ENCODE peak calls at places on chromosomes 7 and 10, in five cellular contexts. B, W, Y, R and A are unnamed samples.

GRCh38 chr10:4331150-4331549 is 494.9 kb upstream of the AKR1E2 start:
- DNase-seq in B (no peak), W (no peak), Y (no peak), R (peak; percentile 64), A (no peak)

GRCh38 chr7:133130166-133130565 is 48.3 kb upstream of the CHCHD3 start:
- DNase-seq in B (no peak), W (no peak), Y (no peak), R (no peak), A (no peak)

GRCh38 chr10:77835669-77836086 is 90.9 kb downstream of the DLG5 start:
- DNase-seq in B (no peak), W (no peak), Y (no peak), R (no peak), A (no peak)

GRCh38 chr7:68288099-68288498 is 1291.5 kb downstream of the TYW1 start:
- DNase-seq in B (no peak), W (no peak), Y (no peak), R (no peak), A (no peak)

GRCh38 chr7:148110097-148110868 is 480.3 kb upstream of the C7orf33 start:
- DNase-seq in B (no peak), W (no peak), Y (peak; percentile 66), R (no peak), A (no peak)

GRCh38 chr7:111438369-111439289 is 123.7 kb downstream of the IMMP2L start:
- DNase-seq in B (peak; percentile 60), W (no peak), Y (no peak), R (no peak), A (no peak)

GRCh38 chr10:13158401-13158800 is 3.0 kb upstream of the MCM10 start:
- DNase-seq in B (no peak), W (no peak), Y (no peak), R (no peak), A (no peak)

GRCh38 chr10:15485684-15486316 is 114.7 kb upstream of the FAM171A1 start:
- DNase-seq in B (peak; percentile 96), W (no peak), Y (no peak), R (no peak), A (peak; percentile 90)

GRCh38 chr7:98754041-98754479 is 115.8 kb downstream of the TMEM130 start:
- DNase-seq in B (no peak), W (no peak), Y (peak; percentile 78), R (no peak), A (no peak)

GRCh38 chr7:9189683-9190082 is 756.3 kb downstream of the NXPH1 start:
- DNase-seq in B (no peak), W (no peak), Y (no peak), R (no peak), A (no peak)

GRCh38 chr10:69384320-69384719 is 32.4 kb downstream of the TACR2 start:
- DNase-seq in B (no peak), W (no peak), Y (no peak), R (no peak), A (no peak)

GRCh38 chr10:42975558-42976352 is 101.1 kb upstream of the RET start:
- DNase-seq in B (no peak), W (peak; percentile 54), Y (peak; percentile 66), R (no peak), A (no peak)

GRCh38 chr7:45524373-45524913 is 49.7 kb upstream of the ADCY1 start:
- DNase-seq in B (no peak), W (no peak), Y (no peak), R (no peak), A (no peak)
- H3K4me1 ChIP-seq in B (no peaks in the 10 kb centered on the region), W (no peaks in the 10 kb centered on the region), Y (no peaks in the 10 kb centered on the region), R (no peaks in the 10 kb centered on the region), A (no peaks in the 10 kb centered on the region)

DNA sequence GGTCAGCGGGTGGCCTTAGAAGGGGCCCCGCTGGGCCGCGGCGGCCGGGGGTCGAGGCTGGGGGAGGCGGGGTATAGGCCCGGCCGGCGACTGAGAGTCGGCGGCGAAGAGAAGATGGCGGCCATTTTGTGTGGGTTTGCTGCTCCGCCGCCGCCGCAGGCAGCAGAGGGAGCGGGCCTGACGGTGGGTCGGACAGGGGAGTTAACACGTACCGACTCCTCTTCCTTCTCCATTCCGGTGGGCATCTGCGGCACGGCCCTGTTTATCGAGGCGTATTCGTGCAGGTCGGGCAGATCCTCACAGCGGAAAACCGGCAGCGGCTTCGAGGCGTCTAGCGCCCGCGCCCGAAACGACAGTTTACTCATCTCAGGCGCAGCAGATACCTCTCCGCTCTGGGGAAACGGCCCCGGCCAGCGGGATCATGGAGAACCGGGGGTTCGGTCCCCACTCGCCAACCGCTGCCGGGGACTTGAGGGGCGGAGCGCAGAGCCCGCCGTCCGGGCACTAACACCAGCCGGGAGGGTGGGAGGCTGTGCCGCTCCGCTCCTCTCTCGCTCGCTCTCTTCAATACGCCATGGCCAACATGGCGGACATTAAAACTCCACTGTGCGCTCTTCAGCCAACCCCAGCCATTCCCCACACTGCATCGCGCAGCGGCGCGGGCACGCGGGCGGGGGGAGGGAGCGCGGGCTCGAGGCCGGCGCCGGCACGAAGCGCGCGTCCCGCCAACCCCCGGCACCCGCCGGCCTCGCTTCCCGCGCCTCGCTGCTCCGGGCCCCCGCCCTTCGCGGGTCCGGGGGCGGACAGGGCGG is at the start of gene EPC1:
- DNase-seq in B (peak; percentile 90), W (peak; percentile 93), Y (peak; percentile 92), R (peak; percentile 79), A (peak; percentile 56)
- TF ChIP-seq CTCF in B (no peak), W (no peak), Y (no peak), R (no peak), A (no peak)

GRCh38 chr10:110396284-110396651 is 91.5 kb upstream of the SMNDC1 start:
- DNase-seq in B (no peak), W (no peak), Y (no peak), R (no peak), A (no peak)
- H3K4me1 ChIP-seq in B (peaks cover 33% of the 10 kb centered on the region), W (peaks cover 28% of the 10 kb centered on the region), Y (peaks cover 43% of the 10 kb centered on the region), R (peaks cover 11% of the 10 kb centered on the region), A (peaks cover 7% of the 10 kb centered on the region)

DNA sequence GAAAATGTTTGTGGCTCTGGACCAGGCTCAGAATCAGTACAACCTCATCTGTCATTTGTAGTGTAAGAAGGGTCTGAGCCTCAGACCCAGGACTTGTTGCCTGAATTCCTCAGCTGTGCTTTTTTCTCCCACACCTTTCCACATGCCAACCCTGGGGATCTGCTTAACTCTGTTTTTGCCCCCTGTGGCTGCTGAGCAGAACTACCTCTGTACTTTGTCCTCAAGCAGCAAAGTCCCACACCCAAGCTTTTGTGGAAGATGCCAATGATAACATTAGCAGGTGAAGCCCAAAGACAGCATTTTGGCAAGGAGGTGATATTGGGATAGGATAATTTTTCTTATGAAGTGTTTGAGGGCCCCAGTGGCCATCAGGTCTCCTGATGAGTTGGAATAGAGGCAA is 5.8 kb upstream of the CYP2C18 start:
- DNase-seq in B (no peak), W (no peak), Y (peak; percentile 69), R (no peak), A (no peak)
- TF ChIP-seq CTCF in B (no peak), W (no peak), Y (peak; percentile 68), R (no peak), A (no peak)

GRCh38 chr7:80641548-80641947 is 3.1 kb downstream of the CD36 start:
- DNase-seq in B (peak; percentile 63), W (no peak), Y (no peak), R (no peak), A (no peak)
- H3K4me1 ChIP-seq in B (peaks cover 13% of the 10 kb centered on the region), W (peaks cover 24% of the 10 kb centered on the region), Y (no peaks in the 10 kb centered on the region), R (no peaks in the 10 kb centered on the region), A (peaks cover 8% of the 10 kb centered on the region)